ENCODE peak calls at places on chromosomes 7 and 10, in four cellular contexts. U is HCT116, K is NCI-H345, G is PC-9. V is an unnamed sample.

GRCh38 chr7:70595741-70596574 is 536.0 kb upstream of the GALNT17 start:
- DNase-seq in U (no peak), K (peak; percentile 77), G (no peak), V (peak; percentile 47)

GRCh38 chr7:100198266-100198665 is 20.5 kb downstream of the STAG3 start:
- DNase-seq in U (no peak), K (no peak), G (no peak), V (no peak)

GRCh38 chr7:156576216-156577063 is 64.1 kb upstream of the RNF32 start:
- DNase-seq in U (no peak), K (no peak), G (no peak), V (no peak)

GRCh38 chr10:44848211-44848610 is 62.9 kb upstream of the TMEM72 start:
- DNase-seq in U (no peak), K (no peak), G (no peak), V (no peak)

GRCh38 chr10:49598164-49598856 is 11.8 kb upstream of the SLC18A3 start:
- DNase-seq in U (no peak), K (no peak), G (no peak), V (no peak)

GRCh38 chr10:12403119-12403518 is 53.8 kb downstream of the CAMK1D start:
- DNase-seq in U (no peak), K (no peak), G (no peak), V (no peak)

GRCh38 chr10:64363687-64364086 is 842.5 kb downstream of the REEP3 start:
- DNase-seq in U (no peak), K (no peak), G (no peak), V (no peak)

GRCh38 chr7:124429923-124430322 is 335.7 kb downstream of the GPR37 start:
- DNase-seq in U (no peak), K (peak; percentile 49), G (no peak), V (no peak)

GRCh38 chr7:120675076-120675475 is 182.9 kb downstream of the TSPAN12 start:
- DNase-seq in U (no peak), K (no peak), G (no peak), V (no peak)

GRCh38 chr7:121394709-121395140 is 1.4 kb downstream of the FAM3C start:
- DNase-seq in U (no peak), K (no peak), G (no peak), V (no peak)

GRCh38 chr10:20100157-20100556 is 283.9 kb downstream of the PLXDC2 start:
- DNase-seq in U (no peak), K (no peak), G (no peak), V (no peak)

GRCh38 chr7:1257863-1258262 is 25.2 kb downstream of the UNCX start:
- DNase-seq in U (no peak), K (no peak), G (no peak), V (no peak)

GRCh38 chr10:84829121-84829520 is 500.7 kb downstream of the CCSER2 start:
- DNase-seq in U (no peak), K (no peak), G (no peak), V (no peak)

GRCh38 chr10:52609071-52609470 is 163.5 kb downstream of the MBL2 start:
- DNase-seq in U (no peak), K (no peak), G (no peak), V (no peak)

GRCh38 chr10:108388716-108389115 is 1224.2 kb upstream of the SORCS1 start:
- DNase-seq in U (no peak), K (no peak), G (no peak), V (no peak)

GRCh38 chr10:133600657-133601056 is 25.9 kb downstream of the FRG2B start:
- DNase-seq in U (no peak), K (no peak), G (no peak), V (no peak)

GRCh38 chr7:116809636-116810266 is 52.6 kb upstream of the CAPZA2 start:
- DNase-seq in U (peak; percentile 67), K (peak; percentile 74), G (peak; percentile 71), V (peak; percentile 76)

GRCh38 chr10:85225311-85225710 is 896.9 kb downstream of the CCSER2 start:
- DNase-seq in U (no peak), K (no peak), G (no peak), V (no peak)

GRCh38 chr7:108072739-108073138 is 57.4 kb downstream of the LAMB4 start:
- DNase-seq in U (no peak), K (no peak), G (no peak), V (no peak)

GRCh38 chr7:818031-818699 is 14.1 kb upstream of the SUN1 start:
- DNase-seq in U (peak; percentile 36), K (no peak), G (peak; percentile 65), V (no peak)

GRCh38 chr7:142461437-142461836 is 203.6 kb upstream of the PRSS58 start:
- DNase-seq in U (no peak), K (no peak), G (no peak), V (no peak)

GRCh38 chr10:93421426-93421825 is 60.7 kb downstream of the MYOF start:
- DNase-seq in U (no peak), K (no peak), G (no peak), V (no peak)

GRCh38 chr10:60732240-60733188 is 45.8 kb upstream of the CDK1 start:
- DNase-seq in U (no peak), K (peak; percentile 27), G (peak; percentile 59), V (no peak)

GRCh38 chr7:27183682-27184341 is 1.2 kb downstream of the HOXA11 start:
- DNase-seq in U (no peak), K (no peak), G (no peak), V (no peak)

GRCh38 chr7:55206235-55207029 is 158.7 kb upstream of the LANCL2 start:
- DNase-seq in U (no peak), K (no peak), G (no peak), V (no peak)

GRCh38 chr7:127391591-127392181 is 822 bp downstream of the ZNF800 start:
- DNase-seq in U (no peak), K (peak; percentile 8), G (no peak), V (no peak)

GRCh38 chr10:33600381-33600780 is 265.9 kb upstream of the NRP1 start:
- DNase-seq in U (no peak), K (no peak), G (no peak), V (no peak)

GRCh38 chr7:121620206-121620605 is 224.1 kb upstream of the FAM3C start:
- DNase-seq in U (no peak), K (no peak), G (no peak), V (no peak)

GRCh38 chr10:4830546-4830945 is 4.5 kb downstream of the AKR1E2 start:
- DNase-seq in U (no peak), K (no peak), G (no peak), V (no peak)

GRCh38 chr7:93006480-93007095 is 111.2 kb downstream of the SAMD9 start:
- DNase-seq in U (no peak), K (no peak), G (no peak), V (no peak)

GRCh38 chr10:121455377-121455776 is 142.9 kb downstream of the FGFR2 start:
- DNase-seq in U (no peak), K (no peak), G (no peak), V (no peak)

GRCh38 chr7:106568680-106569499 is 92.1 kb downstream of the CCDC71L start:
- DNase-seq in U (peak; percentile 52), K (peak; percentile 31), G (peak; percentile 96), V (no peak)

GRCh38 chr10:113616244-113617074 is 47.4 kb downstream of the NRAP start:
- DNase-seq in U (peak; percentile 16), K (no peak), G (no peak), V (no peak)

GRCh38 chr10:94293344-94293743 is 69.4 kb downstream of the NOC3L start:
- DNase-seq in U (no peak), K (no peak), G (no peak), V (no peak)

GRCh38 chr10:72487521-72487920 is 132.8 kb upstream of the DNAJB12 start:
- DNase-seq in U (no peak), K (no peak), G (no peak), V (no peak)

GRCh38 chr7:121273467-121274167 is 55.2 kb upstream of the WNT16 start:
- DNase-seq in U (no peak), K (no peak), G (no peak), V (no peak)

GRCh38 chr7:90655566-90655965 is 59.4 kb downstream of the CDK14 start:
- DNase-seq in U (no peak), K (no peak), G (no peak), V (no peak)

GRCh38 chr7:103915958-103916357 is 73.5 kb downstream of the RELN start:
- DNase-seq in U (no peak), K (no peak), G (no peak), V (no peak)

V was measured in NCI-H1092.